ENCODE peak calls at places on chromosomes 7 and 10, in five cellular contexts. F is neural progenitor cell, M is heart right ventricle, Y is A549, W is fibroblast of mammary gland. A is an unnamed sample.

GRCh38 chr10:94279835-94280709 is 82.7 kb downstream of the NOC3L start:
- DNase-seq in F (peak), M (peak), Y (peak), W (peak), A (no peak)

GRCh38 chr7:156988605-156989185 is 21.8 kb downstream of the MNX1 start:
- DNase-seq in F (no peak), M (no peak), Y (no peak), W (peak), A (no peak)

GRCh38 chr7:128908750-128909385 is 1.6 kb downstream of the KCP start:
- DNase-seq in F (peak), M (no peak), Y (no peak), W (no peak), A (no peak)

GRCh38 chr10:21257919-21258318 is 267.6 kb downstream of the SKIDA1 start:
- DNase-seq in F (no peak), M (no peak), Y (no peak), W (peak), A (peak)

GRCh38 chr10:43408710-43409384 is at the start of gene HNRNPF:
- DNase-seq in F (peak), M (peak), Y (peak), W (peak), A (peak)

GRCh38 chr10:132910901-132911711 is 31.3 kb downstream of the CFAP46 start:
- DNase-seq in F (no peak), M (no peak), Y (no peak), W (peak), A (no peak)

GRCh38 chr10:123147635-123148413 is at the start of gene HMX2:
- DNase-seq in F (peak), M (no peak), Y (no peak), W (no peak), A (no peak)

GRCh38 chr10:90175161-90175681 is 473.8 kb downstream of the KIF20B start:
- DNase-seq in F (no peak), M (peak), Y (no peak), W (peak), A (no peak)

GRCh38 chr10:86868353-86868752 is 89.1 kb downstream of the MMRN2 start:
- DNase-seq in F (peak), M (no peak), Y (no peak), W (no peak), A (no peak)

GRCh38 chr10:101558206-101558605 is 29.9 kb downstream of the POLL start:
- DNase-seq in F (no peak), M (no peak), Y (no peak), W (no peak), A (no peak)

GRCh38 chr7:50768470-50769159 is 14.1 kb downstream of the GRB10 start:
- DNase-seq in F (no peak), M (no peak), Y (no peak), W (no peak), A (no peak)

GRCh38 chr7:148334959-148335577 is 255.5 kb upstream of the C7orf33 start:
- DNase-seq in F (peak), M (no peak), Y (peak), W (peak), A (no peak)

GRCh38 chr10:110413903-110414562 is 83.7 kb upstream of the DUSP5 start:
- DNase-seq in F (no peak), M (no peak), Y (peak), W (no peak), A (no peak)

GRCh38 chr10:11256896-11257295 is 239.2 kb downstream of the CELF2 start:
- DNase-seq in F (no peak), M (no peak), Y (no peak), W (no peak), A (no peak)

GRCh38 chr10:73017955-73018480 is 63.4 kb upstream of the PLA2G12B start:
- DNase-seq in F (no peak), M (peak), Y (no peak), W (no peak), A (no peak)

GRCh38 chr7:68266004-68266579 is 1269.5 kb downstream of the TYW1 start:
- DNase-seq in F (no peak), M (no peak), Y (no peak), W (no peak), A (no peak)

GRCh38 chr7:75980126-75980864 is 14.1 kb downstream of the TMEM120A start:
- DNase-seq in F (no peak), M (peak), Y (no peak), W (no peak), A (no peak)

GRCh38 chr10:72712136-72712535 is 20.2 kb downstream of the MCU start:
- DNase-seq in F (no peak), M (no peak), Y (no peak), W (peak), A (no peak)

GRCh38 chr7:31874631-31875374 is 187.8 kb downstream of the PPP1R17 start:
- DNase-seq in F (no peak), M (no peak), Y (no peak), W (no peak), A (no peak)

GRCh38 chr10:86188326-86188725 is 178.3 kb downstream of the GRID1 start:
- DNase-seq in F (no peak), M (no peak), Y (no peak), W (no peak), A (no peak)

GRCh38 chr10:115963848-115964247 is 309.2 kb downstream of the GFRA1 start:
- DNase-seq in F (peak), M (no peak), Y (no peak), W (no peak), A (no peak)
- TF ChIP-seq CTCF in F (peak), M (no peak), Y (peak), W (peak), A (peak)

GRCh38 chr10:128898133-128898915 is 568.7 kb upstream of the MGMT start:
- DNase-seq in F (peak), M (no peak), Y (no peak), W (no peak), A (no peak)
- H3K4me3 ChIP-seq in F (peak), M (no peak), Y (no peak), W (no peak), A (no peak)

DNA sequence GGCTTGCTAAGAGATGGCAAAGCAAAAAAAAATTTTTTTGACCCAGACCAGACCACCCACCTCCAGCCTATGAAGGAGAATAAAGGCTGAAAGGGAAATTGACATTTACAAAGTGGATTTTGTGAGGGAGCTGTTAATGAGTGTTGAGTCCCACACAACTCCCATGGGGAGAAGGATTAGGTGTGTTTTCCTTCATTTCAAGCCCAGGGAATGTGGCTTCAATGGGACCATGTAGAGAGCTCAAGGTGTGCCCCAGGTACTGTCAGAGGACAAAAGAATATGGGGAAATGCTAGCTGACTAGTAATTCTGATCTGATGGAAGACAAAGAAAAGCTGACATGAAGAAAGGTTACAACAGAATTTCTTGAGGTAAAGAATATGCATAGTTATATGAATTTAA is 48.8 kb upstream of the COL1A2 start:
- DNase-seq in F (no peak), M (no peak), Y (no peak), W (no peak), A (no peak)
- TF ChIP-seq CTCF in F (no peak), M (no peak), Y (no peak), W (no peak), A (no peak)

DNA sequence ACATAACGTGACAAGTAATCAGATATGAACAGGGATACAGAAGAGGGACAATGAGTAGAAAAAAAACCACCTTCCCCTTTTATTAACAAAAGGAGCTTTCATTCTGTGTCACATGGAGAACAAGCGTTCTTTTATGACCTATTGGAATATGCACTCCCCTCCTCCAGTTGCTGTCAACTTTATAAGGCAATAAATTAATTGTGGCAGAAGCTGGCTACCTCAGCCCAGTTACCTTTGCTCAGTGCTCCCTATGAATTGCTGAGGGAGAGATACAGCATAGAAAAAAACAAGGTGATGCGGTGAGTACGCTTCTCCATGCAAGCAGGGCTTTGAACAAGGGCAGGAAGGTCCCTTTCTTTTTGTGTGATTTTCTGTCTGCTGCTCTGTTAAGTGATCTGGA is at the start of gene MGAM2:
- DNase-seq in F (no peak), M (no peak), Y (no peak), W (no peak), A (no peak)
- H3K4me3 ChIP-seq in F (no peak), M (no peak), Y (no peak), W (no peak), A (no peak)

GRCh38 chr7:1368150-1368681 is 91.1 kb downstream of the MICALL2 start:
- DNase-seq in F (peak), M (no peak), Y (no peak), W (no peak), A (no peak)

GRCh38 chr7:1367501-1367900 is 91.8 kb downstream of the MICALL2 start:
- DNase-seq in F (no peak), M (no peak), Y (no peak), W (no peak), A (no peak)

GRCh38 chr7:1370738-1371137 is 88.5 kb downstream of the MICALL2 start:
- DNase-seq in F (no peak), M (no peak), Y (no peak), W (no peak), A (no peak)

GRCh38 chr7:1369856-1370657 is 89.2 kb downstream of the MICALL2 start:
- DNase-seq in F (peak), M (no peak), Y (no peak), W (no peak), A (no peak)

DNA sequence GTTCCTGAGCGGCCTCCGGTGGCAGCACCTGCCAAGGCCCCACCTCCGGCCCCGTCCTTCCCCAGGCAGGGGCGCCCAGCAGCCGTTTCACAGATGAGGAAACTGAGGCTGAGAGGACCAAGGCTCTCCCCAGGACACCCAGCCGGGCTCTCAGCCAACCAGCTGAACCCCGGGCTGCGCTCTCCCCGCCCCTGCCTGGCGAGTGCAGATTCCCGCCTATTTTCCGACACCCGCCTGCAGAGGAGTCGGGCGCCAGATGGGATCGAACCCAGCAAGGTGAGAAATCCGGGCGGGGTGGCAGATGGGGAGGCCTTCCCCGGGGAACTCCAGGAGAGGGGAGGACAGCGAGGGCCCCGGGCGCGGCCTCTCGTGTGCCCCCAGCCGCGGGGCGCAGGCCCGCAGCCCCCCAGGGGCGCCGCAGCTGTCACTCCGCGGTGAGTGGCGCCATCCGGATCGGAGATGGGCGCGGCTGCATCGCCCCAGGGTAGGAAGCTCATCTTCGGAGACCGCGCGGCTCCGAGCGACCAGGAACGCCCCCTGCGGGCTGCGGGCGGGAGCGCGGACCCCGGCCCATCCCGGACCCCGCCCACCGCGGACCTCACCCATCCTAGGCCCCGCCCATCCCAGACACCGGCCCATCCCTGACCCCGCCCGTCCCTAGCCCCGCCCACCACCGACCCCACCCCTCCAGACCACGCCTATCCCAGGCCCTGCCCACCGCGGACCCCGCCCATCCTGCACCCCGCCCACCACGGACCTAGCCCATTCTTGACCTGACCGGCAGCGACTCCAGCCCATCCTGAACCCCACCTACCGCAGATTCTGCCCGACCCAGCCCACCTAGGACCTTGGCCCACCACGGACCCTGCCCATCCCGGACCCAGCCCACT is 90.3 kb downstream of the MICALL2 start:
- DNase-seq in F (peak), M (no peak), Y (peak), W (no peak), A (no peak)
- TF ChIP-seq CTCF in F (peak), M (no peak), Y (peak), W (no peak), A (no peak)

DNA sequence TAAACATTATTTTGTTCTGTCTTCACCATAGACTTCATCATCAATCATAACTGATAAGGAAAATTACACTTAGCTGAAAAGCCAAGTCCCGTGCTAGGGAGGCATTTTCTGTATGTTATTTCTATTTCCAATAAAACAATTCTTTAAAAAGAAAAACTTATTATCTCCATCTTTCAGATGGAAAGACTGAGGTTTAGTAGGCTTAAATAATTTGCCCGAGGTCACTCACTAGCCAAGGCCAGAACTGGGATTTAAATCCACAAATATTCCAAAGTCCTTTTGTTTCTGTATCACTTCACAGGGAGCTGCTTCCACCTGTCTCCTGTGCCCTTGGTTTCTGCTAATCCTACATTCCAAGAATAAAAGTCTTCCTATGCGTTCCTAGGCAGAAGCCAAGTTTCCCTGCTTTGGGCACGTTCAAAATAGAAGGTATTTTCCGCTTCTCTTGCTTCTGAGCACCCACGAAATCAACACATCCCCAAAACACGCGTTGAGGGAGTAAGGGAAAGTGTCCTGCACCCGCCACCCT is 720 bp downstream of the CPVL start:
- DNase-seq in F (peak), M (no peak), Y (no peak), W (no peak), A (no peak)
- H3K4me3 ChIP-seq in F (peak), M (peak), Y (no peak), W (no peak), A (no peak)

DNA sequence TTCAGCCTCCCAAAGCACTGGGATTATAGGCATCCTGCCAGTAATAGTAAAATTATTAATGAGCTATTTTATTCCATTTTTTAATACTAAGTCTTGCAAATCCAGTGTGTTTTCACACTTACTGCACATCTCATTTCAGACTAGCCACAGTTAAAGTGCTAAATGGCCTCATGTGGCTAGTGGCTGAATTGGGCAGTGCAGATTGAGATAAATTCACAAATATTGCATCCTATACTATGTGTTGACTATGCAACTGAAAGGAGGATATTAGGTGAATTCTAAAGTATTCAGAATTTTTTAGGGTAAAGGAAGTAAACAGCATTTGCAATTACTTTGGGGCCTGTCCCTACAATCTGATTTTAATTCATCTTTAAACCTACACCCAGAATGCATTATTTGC is 10.2 kb downstream of the APBB1IP start:
- DNase-seq in F (no peak), M (no peak), Y (no peak), W (no peak), A (no peak)
- TF ChIP-seq CTCF in F (no peak), M (no peak), Y (no peak), W (no peak), A (no peak)

DNA sequence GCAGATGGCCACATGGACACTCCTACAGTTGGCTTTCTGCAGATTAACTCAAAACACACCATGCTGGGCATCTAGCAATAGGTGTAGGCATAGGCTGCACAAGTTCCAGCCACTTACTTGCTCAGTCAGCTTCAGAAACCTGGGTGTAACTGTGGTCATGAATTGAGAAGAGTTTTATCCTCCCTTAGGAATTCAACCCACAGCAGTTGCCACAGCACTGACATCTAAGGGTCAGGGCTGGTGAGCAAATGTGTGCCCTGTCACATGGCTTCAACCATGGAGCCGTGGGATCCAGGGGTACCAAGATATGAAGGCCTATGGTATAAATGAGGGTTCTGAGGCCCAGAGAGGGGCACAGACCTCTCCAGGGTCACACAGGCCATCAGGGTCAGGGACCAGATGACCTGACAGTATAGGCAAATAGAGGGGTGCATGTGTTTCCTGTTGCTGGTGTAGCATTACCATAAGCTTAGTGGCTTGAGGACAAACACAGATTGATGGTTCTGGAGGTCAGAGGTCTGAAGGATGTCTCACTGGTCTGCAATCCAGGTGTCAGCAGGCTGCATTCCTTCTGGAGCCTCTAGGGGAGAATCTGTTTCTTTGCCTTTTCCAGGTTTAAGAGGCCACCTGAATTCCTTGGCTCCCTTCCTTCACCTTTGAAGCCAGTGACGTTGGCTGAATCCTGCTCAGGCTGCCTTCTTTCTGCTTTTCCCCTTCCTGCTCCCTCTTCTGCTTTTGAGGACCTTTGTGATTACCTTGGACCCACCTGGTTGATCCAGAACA is 24.1 kb downstream of the MINDY4 start:
- DNase-seq in F (no peak), M (no peak), Y (no peak), W (no peak), A (no peak)
- H3K4me3 ChIP-seq in F (no peak), M (no peak), Y (no peak), W (no peak), A (no peak)

DNA sequence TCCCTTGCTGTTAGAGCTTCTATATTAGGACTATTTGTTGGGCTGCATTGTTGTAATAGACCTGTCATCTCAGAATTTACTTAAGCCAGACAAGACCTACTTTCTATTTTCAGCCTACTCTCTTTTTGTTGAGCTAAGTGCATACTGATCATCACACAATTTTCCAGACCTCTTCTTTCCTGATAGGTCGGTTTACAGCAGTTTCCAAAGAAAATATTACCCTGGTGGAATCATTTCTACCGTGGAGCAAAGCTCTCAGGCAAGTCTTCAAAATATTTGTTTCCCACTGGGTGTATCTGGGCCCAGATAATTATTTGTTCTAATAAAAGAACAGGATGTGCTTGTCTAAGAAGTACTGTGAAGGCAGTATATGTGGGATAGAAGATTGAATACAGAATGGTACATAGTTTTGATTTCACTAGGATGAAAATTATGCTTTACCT is 412.0 kb upstream of the KLF6 start:
- DNase-seq in F (no peak), M (no peak), Y (no peak), W (no peak), A (no peak)
- TF ChIP-seq CTCF in F (no peak), M (no peak), Y (no peak), W (no peak), A (no peak)

A was measured in BJ.